ENCODE peak calls at places on chromosomes 13 and 19, in four cellular contexts. K, Q, J and X are unnamed samples.
A peak's percentile ranks its signal among the peaks of the same experiment; 100 is the strongest.

GRCh38 chr13:67175836-67176235 is 54.3 kb downstream of the PCDH9 start:
- DNase-seq in K (no peak), Q (no peak), J (no peak), X (no peak)

GRCh38 chr19:1470864-1471513 is 8.0 kb downstream of the C19orf25 start:
- DNase-seq in J (no peak), K (no peak), Q (no peak), X (no peak)

GRCh38 chr13:66312312-66313087 is 917.6 kb downstream of the PCDH9 start:
- DNase-seq in Q (peak; percentile 79), J (peak; percentile 67), K (no peak), X (peak; percentile 62)

GRCh38 chr13:80251403-80251802 is 89.5 kb downstream of the SPRY2 start:
- DNase-seq in Q (peak; percentile 52), K (no peak), J (peak; percentile 76), X (no peak)

GRCh38 chr19:50026550-50026906 is 723 bp downstream of the ZNF473 start:
- DNase-seq in Q (no peak), K (no peak), J (no peak), X (no peak)

GRCh38 chr13:99083976-99084375 is 106.1 kb upstream of the DOCK9 start:
- DNase-seq in J (no peak), Q (no peak), K (no peak), X (no peak)

GRCh38 chr19:1941146-1942077 is at the start of gene CSNK1G2:
- DNase-seq in Q (no peak), K (no peak), J (no peak), X (no peak)

GRCh38 chr13:70747305-70747704 is 639.1 kb upstream of the KLHL1 start:
- DNase-seq in K (no peak), J (no peak), Q (no peak), X (no peak)

GRCh38 chr13:67549331-67549730 is 319.2 kb upstream of the PCDH9 start:
- DNase-seq in K (no peak), Q (peak; percentile 87), J (peak; percentile 68), X (peak; percentile 86)

GRCh38 chr19:22784051-22784450 is at the start of gene ZNF99:
- DNase-seq in J (no peak), Q (no peak), K (peak; percentile 18), X (no peak)

GRCh38 chr19:49533551-49534488 is 6.0 kb downstream of the RCN3 start:
- DNase-seq in K (peak; percentile 61), J (peak; percentile 35), Q (peak; percentile 54), X (no peak)

GRCh38 chr19:35562336-35562735 is 1.1 kb downstream of the ATP4A start:
- DNase-seq in J (no peak), K (no peak), Q (no peak), X (no peak)

GRCh38 chr19:4350726-4351125 is 7.4 kb downstream of the MPND start:
- DNase-seq in Q (no peak), K (no peak), J (no peak), X (no peak)

GRCh38 chr13:25973085-25973484 is 78.7 kb downstream of the SHISA2 start:
- DNase-seq in J (no peak), Q (no peak), K (peak; percentile 62), X (no peak)

GRCh38 chr13:25973576-25973975 is 78.2 kb downstream of the SHISA2 start:
- DNase-seq in J (no peak), Q (no peak), K (no peak), X (no peak)

GRCh38 chr13:25971499-25972145 is 80.2 kb downstream of the SHISA2 start:
- DNase-seq in J (no peak), K (no peak), Q (no peak), X (no peak)

GRCh38 chr13:25967144-25967543 is 84.7 kb downstream of the SHISA2 start:
- DNase-seq in J (no peak), K (no peak), Q (no peak), X (no peak)

DNA sequence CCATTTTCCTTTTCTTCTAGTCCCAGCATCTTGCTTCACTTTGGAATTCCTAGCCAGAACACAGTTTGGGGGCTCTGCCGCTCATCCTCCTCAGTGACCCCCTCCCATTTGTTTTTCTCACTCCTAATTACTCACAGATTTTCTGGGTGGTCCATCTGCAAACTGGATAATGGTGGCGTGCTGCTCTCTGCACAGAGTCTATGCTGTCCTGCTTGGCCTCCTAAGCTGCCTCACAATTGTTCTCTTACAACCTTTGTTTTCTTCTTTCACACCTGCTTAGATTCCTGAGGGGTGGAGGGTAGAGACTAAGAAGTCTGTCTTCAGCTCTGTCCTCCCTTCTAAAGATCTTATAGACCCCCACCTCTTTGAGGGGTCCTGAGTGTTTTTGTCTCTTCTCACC is 80.7 kb downstream of the SHISA2 start:
- DNase-seq in J (no peak), K (no peak), Q (no peak), X (no peak)
- H3K4me3 ChIP-seq in J (no peak overlapping the region), K (no peak overlapping the region), Q (no peak overlapping the region), X (no peak overlapping the region)

GRCh38 chr19:33175156-33175782 is 18.9 kb upstream of the LRP3 start:
- DNase-seq in Q (no peak), J (no peak), K (no peak), X (no peak)
- TF ChIP-seq CTCF in Q (no peak), J (no peak), K (no peak), X (no peak)

DNA sequence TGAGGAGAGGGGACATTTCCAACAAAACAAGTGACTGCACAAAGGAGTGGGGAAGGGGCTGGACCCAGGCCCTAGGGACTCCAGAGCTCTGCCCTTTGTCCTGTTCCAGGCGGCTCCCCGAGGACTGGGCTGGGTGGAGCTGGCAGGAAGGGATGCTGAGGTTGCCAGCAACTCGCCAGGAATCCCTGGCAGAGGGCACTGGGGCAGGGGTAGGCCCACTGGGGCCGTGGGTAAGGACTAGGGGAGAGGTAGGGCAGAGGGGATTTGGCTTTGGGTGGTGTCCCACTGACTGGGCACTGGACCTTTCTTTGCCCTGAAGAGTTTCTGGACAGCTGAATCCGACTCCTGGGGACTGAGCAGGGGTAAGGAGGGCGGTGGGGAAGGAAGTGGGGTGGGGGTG is 7.9 kb downstream of the LIPE start:
- DNase-seq in Q (no peak), K (no peak), J (no peak), X (no peak)
- H3K4me3 ChIP-seq in Q (no peak overlapping the region), K (no peak overlapping the region), J (no peak overlapping the region), X (no peak overlapping the region)

GRCh38 chr19:15280915-15281683 is 48.9 kb upstream of the EPHX3 start:
- DNase-seq in J (peak; percentile 88), K (peak; percentile 93), Q (peak; percentile 91), X (peak; percentile 71)
- TF ChIP-seq CTCF in J (peak; percentile 16), K (no peak), Q (peak; percentile 21), X (peak; percentile 27)

DNA sequence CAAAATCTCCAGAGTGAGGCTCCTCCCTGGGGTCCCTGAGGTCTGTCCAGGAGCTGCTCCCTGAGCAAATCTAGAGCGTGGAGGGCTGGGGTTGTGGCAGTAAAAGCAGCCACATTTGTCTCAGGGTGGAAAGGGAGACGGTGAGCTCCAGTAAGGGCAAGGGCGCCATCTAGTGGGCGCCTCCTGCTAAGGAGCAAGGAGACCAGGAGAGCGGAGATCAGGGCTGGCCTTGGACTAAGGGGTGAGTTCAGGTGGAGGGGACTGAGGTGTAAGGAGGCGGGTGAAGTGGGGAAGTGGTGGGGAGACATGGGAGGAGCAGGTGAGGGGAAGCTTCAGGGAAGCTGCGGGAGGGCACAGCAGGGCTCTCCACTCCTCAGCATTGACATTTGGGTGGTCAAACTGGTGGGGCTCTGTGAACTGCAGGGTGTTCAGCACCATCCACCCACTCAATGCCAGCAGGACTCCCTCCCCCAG is 5.3 kb upstream of the CEACAM21 start:
- DNase-seq in Q (peak; percentile 61), K (peak; percentile 9), J (peak; percentile 62), X (peak; percentile 27)
- H3K4me3 ChIP-seq in Q (no peak overlapping the region), K (no peak overlapping the region), J (no peak overlapping the region), X (no peak overlapping the region)

GRCh38 chr13:19957320-19958118 is 1.0 kb upstream of the ZMYM2 start:
- DNase-seq in J (peak; percentile 88), Q (peak; percentile 85), K (peak; percentile 31), X (peak; percentile 53)
- TF ChIP-seq CTCF in J (peak; percentile 65), Q (peak; percentile 75), K (peak; percentile 67), X (peak; percentile 62)